ENCODE peak calls at places on chromosomes 3 and 15, in four cellular contexts. S is PC-9, C is right atrium auricular region, X is AG04449. K is an unnamed sample.
A peak's percentile ranks its signal among the peaks of the same experiment; 100 is the strongest.

GRCh38 chr3:113264741-113265140 is 53.4 kb downstream of the BOC start:
- DNase-seq in S (no peak), X (no peak), C (no peak), K (no peak)

GRCh38 chr15:48177875-48178611 is at the start of gene MYEF2:
- DNase-seq in C (peak; percentile 64), X (no peak), S (peak; percentile 0), K (peak; percentile 46)

GRCh38 chr3:79028916-79029315 is 738.9 kb downstream of the ROBO1 start:
- DNase-seq in C (no peak), S (no peak), X (no peak), K (no peak)

GRCh38 chr3:46599590-46599989 is 12.7 kb upstream of the FAM240A start:
- DNase-seq in S (no peak), X (no peak), C (no peak), K (no peak)

GRCh38 chr3:159832024-159832423 is 156.6 kb upstream of the IL12A start:
- DNase-seq in S (no peak), C (no peak), X (no peak), K (no peak)

GRCh38 chr15:40893733-40894688 is at the start of gene VPS18:
- DNase-seq in X (peak; percentile 71), S (peak; percentile 97), C (peak; percentile 99), K (peak; percentile 97)

GRCh38 chr15:66481107-66481856 is 16.3 kb downstream of the SNAPC5 start:
- DNase-seq in C (no peak), S (peak; percentile 68), X (no peak), K (no peak)

GRCh38 chr3:114644372-114644771 is 350.5 kb downstream of the TIGIT start:
- DNase-seq in S (no peak), X (no peak), C (no peak), K (no peak)

GRCh38 chr15:64813075-64813474 is 12.4 kb downstream of the PIF1 start:
- DNase-seq in X (no peak), S (peak; percentile 4), C (no peak), K (peak; percentile 44)

GRCh38 chr3:16908408-16908807 is 23.7 kb downstream of the PLCL2 start:
- DNase-seq in S (no peak), C (no peak), X (no peak), K (no peak)

GRCh38 chr3:16908006-16908405 is 23.3 kb downstream of the PLCL2 start:
- DNase-seq in X (no peak), C (no peak), S (no peak), K (no peak)

GRCh38 chr3:16910207-16910606 is 25.5 kb downstream of the PLCL2 start:
- DNase-seq in S (no peak), C (no peak), X (no peak), K (no peak)

GRCh38 chr3:16908878-16909277 is 24.1 kb downstream of the PLCL2 start:
- DNase-seq in S (no peak), X (no peak), C (no peak), K (no peak)

DNA sequence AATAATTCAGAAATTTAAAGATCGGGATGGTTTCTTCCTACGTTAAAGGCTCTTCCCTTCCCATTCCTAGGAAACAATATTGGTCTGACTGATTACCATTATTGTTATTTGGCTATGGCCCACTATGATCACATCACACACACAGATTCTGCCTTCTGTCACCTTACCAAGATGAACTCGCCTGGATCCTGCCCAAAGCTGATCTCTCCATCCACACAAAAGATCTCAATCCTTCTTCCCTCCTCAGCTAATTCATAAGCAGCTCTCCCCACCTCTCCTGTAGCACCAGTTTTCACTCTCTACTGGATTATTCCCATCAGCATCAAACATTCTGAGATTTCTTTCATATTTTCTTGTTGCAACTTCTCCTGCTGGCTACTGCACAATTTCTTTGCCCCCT is 25.0 kb downstream of the PLCL2 start:
- DNase-seq in C (no peak), S (no peak), X (no peak), K (no peak)
- H3K4me3 ChIP-seq in C (no peak overlapping the region), S (no peak overlapping the region), X (no peak overlapping the region), K (no peak overlapping the region)

GRCh38 chr3:172271386-172271976 is 176.8 kb downstream of the GHSR start:
- DNase-seq in C (no peak), X (no peak), S (no peak), K (no peak)
- TF ChIP-seq CTCF in C (no peak), X (no peak), S (no peak), K (no peak)

GRCh38 chr15:69032006-69032405 is 17.5 kb downstream of the NOX5 start:
- DNase-seq in S (no peak), X (no peak), C (no peak), K (no peak)

GRCh38 chr15:69034352-69034751 is 19.9 kb downstream of the NOX5 start:
- DNase-seq in C (no peak), X (peak; percentile 68), S (no peak), K (peak; percentile 58)

GRCh38 chr15:69027976-69028518 is 13.6 kb downstream of the NOX5 start:
- DNase-seq in C (no peak), S (no peak), X (no peak), K (no peak)

GRCh38 chr15:69032703-69033373 is 18.3 kb downstream of the NOX5 start:
- DNase-seq in C (no peak), S (no peak), X (no peak), K (no peak)

GRCh38 chr15:69031013-69032001 is 16.8 kb downstream of the NOX5 start:
- DNase-seq in C (no peak), S (peak; percentile 68), X (no peak), K (no peak)
- H3K4me3 ChIP-seq in C (peak overlapping the region; percentile 28), S (peak overlapping the region; percentile 2), X (peak overlapping the region; percentile 51), K (peak overlapping the region; percentile 25)

GRCh38 chr3:171614318-171614967 is 154.2 kb upstream of the TNIK start:
- DNase-seq in S (no peak), X (no peak), C (no peak), K (no peak)
- TF ChIP-seq CTCF in S (no peak), X (peak; percentile 44), C (no peak), K (peak; percentile 46)

DNA sequence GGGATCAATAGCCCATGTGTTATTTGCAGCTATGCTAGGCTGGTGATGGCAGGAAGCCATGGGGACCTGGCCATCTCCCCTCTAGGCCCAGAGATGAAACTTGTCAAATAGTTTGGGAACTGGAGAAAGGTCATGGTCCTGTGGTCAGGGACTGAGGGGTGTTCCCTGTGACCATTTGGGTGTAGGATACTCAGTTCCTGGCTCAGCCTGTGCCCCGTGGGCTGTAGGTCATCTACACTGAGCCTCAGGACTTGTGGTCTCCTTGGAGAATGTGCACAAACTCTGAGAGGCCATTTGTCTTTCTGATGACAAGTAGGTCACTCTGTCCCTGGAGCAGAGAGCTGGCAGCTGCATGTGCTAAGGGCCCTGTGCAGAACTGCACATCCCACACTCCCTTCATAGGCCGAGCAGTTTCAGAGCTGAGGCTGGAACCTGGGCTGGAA is 17.5 kb downstream of the GASK1A start:
- DNase-seq in S (no peak), C (no peak), X (no peak), K (no peak)
- H3K4me3 ChIP-seq in S (no peak overlapping the region), C (no peak overlapping the region), X (no peak overlapping the region), K (no peak overlapping the region)

DNA sequence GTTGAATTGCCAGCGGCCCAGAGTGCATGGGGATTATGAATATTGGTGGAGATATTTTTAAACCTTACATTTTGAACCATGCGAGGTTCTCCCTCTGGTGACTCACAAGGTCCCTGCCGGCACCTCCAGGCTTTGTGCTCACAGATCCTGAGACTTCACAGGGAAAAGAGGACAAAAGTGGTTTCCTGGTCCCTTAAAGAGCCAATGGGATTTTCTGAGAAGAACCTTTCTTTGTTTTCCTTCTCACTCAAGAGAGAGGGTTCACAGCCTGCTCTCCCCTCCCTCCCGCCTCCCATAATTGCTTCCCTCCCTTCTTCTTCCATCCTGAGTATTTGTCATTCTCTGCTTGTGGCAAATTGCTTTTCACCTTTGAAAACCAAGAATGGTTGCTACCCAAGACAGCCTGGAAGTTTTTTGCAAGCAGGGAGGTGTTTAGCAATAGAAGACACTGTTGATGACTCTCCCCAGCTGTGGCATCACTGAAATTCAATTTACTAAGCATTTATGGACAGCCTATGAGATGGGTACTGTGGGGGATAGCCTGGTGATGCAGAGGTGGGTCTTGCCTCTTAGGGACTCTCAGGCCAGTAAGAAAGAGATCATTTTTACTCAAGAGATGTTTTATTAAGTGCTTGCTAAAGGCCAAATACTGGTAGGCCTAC is 76.6 kb downstream of the CPN2 start:
- DNase-seq in C (peak; percentile 53), S (peak; percentile 27), X (no peak), K (no peak)
- TF ChIP-seq CTCF in C (no peak), S (no peak), X (no peak), K (no peak)

GRCh38 chr15:92205255-92205739 is 188.4 kb upstream of the ST8SIA2 start:
- DNase-seq in S (no peak), X (no peak), C (no peak), K (no peak)
- H3K4me3 ChIP-seq in S (no peak overlapping the region), X (no peak overlapping the region), C (no peak overlapping the region), K (no peak overlapping the region)